ENCODE peak calls at places on chromosomes 16 and 17, in four cellular contexts. N is PC-3, T is dorsolateral prefrontal cortex, Z is GM12865. Q is an unnamed sample.

GRCh38 chr16:53922805-53923645 is 219.1 kb downstream of the FTO start:
- DNase-seq in N (no peak), T (no peak), Z (no peak), Q (no peak)

GRCh38 chr16:68395167-68395786 is 53.0 kb downstream of the SMPD3 start:
- DNase-seq in N (no peak), T (no peak), Z (no peak), Q (no peak)

GRCh38 chr17:45825792-45826191 is 18.9 kb upstream of the SPPL2C start:
- DNase-seq in N (no peak), T (peak; percentile 45), Z (no peak), Q (no peak)

GRCh38 chr17:8055851-8056231 is 17.0 kb downstream of the ALOX15B start:
- DNase-seq in N (no peak), T (no peak), Z (no peak), Q (no peak)

GRCh38 chr17:36088559-36089376 is 1.2 kb downstream of the CCL3 start:
- DNase-seq in N (no peak), T (no peak), Z (peak; percentile 29), Q (no peak)

GRCh38 chr17:64017381-64017980 is 3.0 kb downstream of the ICAM2 start:
- DNase-seq in N (peak; percentile 37), T (no peak), Z (no peak), Q (no peak)

GRCh38 chr17:66737524-66737923 is 97.4 kb upstream of the CACNG5 start:
- DNase-seq in N (no peak), T (no peak), Z (no peak), Q (no peak)

GRCh38 chr16:82936941-82937551 is 310.3 kb downstream of the CDH13 start:
- DNase-seq in N (no peak), T (no peak), Z (no peak), Q (no peak)

GRCh38 chr16:23302045-23302956 is at the start of gene SCNN1B:
- DNase-seq in N (peak; percentile 43), T (no peak), Z (peak; percentile 31), Q (no peak)

GRCh38 chr17:20066253-20066652 is 57.1 kb downstream of the SPECC1 start:
- DNase-seq in N (peak; percentile 99), T (peak; percentile 58), Z (no peak), Q (no peak)

GRCh38 chr16:49748322-49748721 is 107.6 kb downstream of the ZNF423 start:
- DNase-seq in N (no peak), T (no peak), Z (no peak), Q (no peak)

DNA sequence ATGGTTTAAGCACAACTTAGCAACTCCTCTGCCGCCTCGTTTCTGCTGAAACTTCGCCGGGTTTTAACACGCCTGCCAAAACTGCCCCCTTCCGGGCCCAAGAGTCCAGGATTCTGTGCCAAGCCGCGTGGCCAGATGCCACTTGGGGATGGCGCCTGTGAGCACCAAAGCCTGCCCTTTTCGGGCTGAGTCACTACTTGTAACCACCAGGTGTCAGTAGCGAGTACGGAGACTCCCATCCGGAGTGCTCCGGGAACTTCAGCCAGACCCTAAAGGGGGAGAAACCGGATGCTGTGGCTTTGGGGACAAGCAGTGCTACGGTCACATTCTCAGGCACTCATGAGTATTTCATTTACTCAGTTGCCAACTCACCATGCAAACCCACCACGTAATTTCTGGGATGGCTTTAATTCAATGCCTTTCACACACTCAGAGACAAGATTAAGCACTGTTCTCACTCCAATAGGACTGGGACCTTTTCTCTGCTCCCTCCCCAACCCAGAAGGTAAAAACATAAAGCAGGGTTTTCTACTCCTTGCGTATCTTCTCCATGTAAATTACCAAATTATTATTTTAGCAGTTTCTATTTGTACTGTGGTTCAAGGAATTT is 7.7 kb downstream of the PMP22 start:
- DNase-seq in N (peak; percentile 99), T (peak; percentile 92), Z (peak; percentile 64), Q (peak; percentile 78)
- H3K4me3 ChIP-seq in N (peak overlapping the region; percentile 90), T (peak overlapping the region; percentile 30), Z (no peak overlapping the region), Q (no peak overlapping the region)

DNA sequence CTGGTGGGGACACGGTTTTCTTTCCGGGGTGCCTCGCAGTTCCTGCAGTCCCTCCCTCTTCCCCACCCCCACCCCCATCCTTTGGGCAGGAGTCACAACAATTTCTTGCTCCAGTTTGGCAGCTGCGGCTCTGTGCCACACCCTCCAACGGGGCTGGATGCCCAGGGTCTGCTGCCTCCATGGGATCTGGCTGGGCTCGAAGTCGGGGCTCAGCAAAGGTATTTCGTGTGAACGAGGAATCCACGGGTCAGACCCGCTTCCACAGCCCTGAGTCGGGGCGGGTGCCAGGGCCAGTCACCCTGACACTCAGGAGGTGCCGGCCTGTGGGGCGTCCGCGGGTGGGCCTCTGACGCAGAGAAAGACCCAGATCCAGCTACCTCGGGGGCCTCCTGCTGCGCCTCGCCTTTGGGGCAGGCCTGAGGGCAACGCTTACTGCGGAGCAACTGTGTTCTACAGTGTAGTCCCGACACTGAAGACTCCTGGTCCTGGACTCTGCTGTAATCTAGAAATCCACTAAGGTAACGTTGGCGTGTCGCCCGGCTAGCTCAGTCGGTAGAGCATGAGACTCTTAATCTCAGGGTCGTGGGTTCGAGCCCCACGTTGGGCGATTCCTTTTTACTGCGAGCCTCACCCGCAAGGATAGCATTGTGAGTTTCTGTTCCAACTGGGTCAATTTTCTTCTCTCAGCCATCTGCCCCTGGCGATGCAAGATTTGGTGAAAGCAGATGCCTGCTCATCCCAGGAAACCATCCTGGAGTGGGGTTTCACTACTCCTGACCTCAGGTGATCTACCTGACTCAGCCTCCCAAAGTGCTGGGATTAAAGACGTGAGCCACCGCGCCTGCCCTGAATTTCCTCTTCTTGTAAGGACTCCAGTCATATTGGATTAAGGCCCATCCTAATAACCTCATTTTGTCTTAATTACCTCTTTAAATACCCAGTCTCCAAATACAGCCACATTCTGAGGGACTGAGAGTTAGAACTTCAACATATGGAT is 12.5 kb upstream of the OR1F1 start:
- DNase-seq in N (peak; percentile 63), T (no peak), Z (peak; percentile 75), Q (no peak)
- H3K4me3 ChIP-seq in N (no peak overlapping the region), T (no peak overlapping the region), Z (no peak overlapping the region), Q (no peak overlapping the region)

GRCh38 chr17:40373324-40373723 is 8.8 kb upstream of the GJD3 start:
- DNase-seq in N (no peak), T (no peak), Z (no peak), Q (no peak)
- H3K4me3 ChIP-seq in N (no peak overlapping the region), T (no peak overlapping the region), Z (no peak overlapping the region), Q (no peak overlapping the region)

GRCh38 chr17:76546556-76547182 is 6.8 kb downstream of the PRCD start:
- DNase-seq in N (peak; percentile 99), T (no peak), Z (no peak), Q (no peak)
- H3K4me3 ChIP-seq in N (peak overlapping the region; percentile 22), T (no peak overlapping the region), Z (no peak overlapping the region), Q (no peak overlapping the region)

DNA sequence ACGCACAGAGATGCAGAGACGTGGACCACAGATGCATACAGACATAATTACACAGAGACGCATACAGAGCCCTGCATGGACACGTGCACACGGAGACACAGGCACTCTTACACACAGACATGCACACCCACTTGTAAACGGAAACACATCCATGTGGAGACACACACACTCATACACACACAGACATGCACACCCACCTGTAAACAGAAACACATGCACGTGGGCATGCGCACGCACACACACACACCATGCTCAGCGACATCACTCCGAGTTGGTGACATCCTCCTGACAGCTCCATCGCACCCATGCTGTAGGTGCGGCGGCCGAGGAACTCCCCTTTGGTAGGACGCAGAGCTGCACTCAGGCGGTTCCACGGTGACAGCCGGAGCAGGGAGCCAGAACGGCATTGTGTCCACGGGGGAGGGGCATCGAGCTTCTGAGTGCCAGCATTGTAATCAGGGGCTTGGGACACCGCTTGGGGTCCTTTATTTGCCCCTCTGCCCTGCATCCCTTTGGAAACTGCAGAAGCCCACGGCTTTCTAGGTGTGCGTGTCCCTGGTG is 233.5 kb downstream of the RBFOX3 start:
- DNase-seq in N (no peak), T (no peak), Z (no peak), Q (no peak)
- H3K4me3 ChIP-seq in N (no peak overlapping the region), T (no peak overlapping the region), Z (no peak overlapping the region), Q (no peak overlapping the region)

DNA sequence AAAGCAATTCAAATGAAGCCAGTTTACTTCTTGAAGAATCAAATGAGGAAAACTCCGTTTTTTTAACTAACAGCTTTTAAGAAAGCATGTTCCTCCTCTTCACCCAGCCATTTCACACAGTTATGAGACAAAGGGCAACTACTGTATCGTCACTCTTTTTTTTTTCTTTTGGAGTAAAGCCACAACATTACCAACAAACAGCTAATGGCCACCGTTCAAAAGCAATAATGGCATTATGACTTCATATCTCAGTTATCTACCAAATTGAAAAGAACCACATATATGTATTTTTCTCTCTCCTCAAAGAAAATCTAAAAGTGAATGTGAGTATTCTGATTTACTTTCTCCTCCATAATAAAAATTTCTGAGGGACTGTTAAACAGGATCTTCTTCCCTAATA is 14.5 kb downstream of the GRB2 start:
- DNase-seq in N (no peak), T (no peak), Z (no peak), Q (no peak)
- H3K4me3 ChIP-seq in N (no peak overlapping the region), T (no peak overlapping the region), Z (no peak overlapping the region), Q (no peak overlapping the region)

GRCh38 chr17:15306406-15306970 is 34.9 kb downstream of the TEKT3 start:
- DNase-seq in N (no peak), T (no peak), Z (no peak), Q (no peak)
- H3K4me3 ChIP-seq in N (peak overlapping the region; percentile 1), T (peak overlapping the region; percentile 2), Z (no peak overlapping the region), Q (no peak overlapping the region)

DNA sequence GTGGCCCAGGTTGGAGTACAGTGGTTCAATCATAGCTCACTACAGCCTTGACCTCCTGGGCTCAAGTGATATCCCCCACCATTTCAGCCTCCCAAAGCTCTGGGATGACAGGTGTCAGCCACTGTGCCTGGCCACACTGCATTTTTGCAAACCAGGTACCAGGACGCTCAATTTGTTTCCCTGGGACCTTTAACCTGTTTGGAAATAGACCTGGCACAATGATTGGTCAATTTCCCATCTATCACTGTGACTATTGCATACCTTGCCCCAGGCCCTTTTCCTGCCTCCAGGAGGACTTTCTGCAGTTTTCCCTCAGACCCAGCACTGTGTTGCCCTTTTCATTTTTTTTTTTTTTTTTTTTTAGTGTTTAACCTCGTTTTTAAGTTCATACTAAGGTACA is 11.1 kb upstream of the FUS start:
- DNase-seq in N (peak; percentile 62), T (no peak), Z (no peak), Q (no peak)
- H3K4me3 ChIP-seq in N (no peak overlapping the region), T (no peak overlapping the region), Z (no peak overlapping the region), Q (no peak overlapping the region)

GRCh38 chr17:4842376-4842775 is 9.2 kb downstream of the MINK1 start:
- DNase-seq in N (no peak), T (no peak), Z (no peak), Q (no peak)
- H3K4me3 ChIP-seq in N (no peak overlapping the region), T (no peak overlapping the region), Z (no peak overlapping the region), Q (no peak overlapping the region)